ENCODE peak calls at places on chromosomes 4 and X, in ten cellular contexts. T is HepG2, N is A549, J is OCI-LY7, V is body of pancreas, Q is A673, C is spleen, X is gastrocnemius medialis, R is adrenal gland, I is SK-N-SH. O is an unnamed sample.

GRCh38 chr4:25843340-25844097 is 19.3 kb downstream of the SEL1L3 start:
- DNase-seq in C (peak), T (no peak), V (no peak), J (no peak), X (no peak), I (no peak), Q (no peak), N (no peak), R (no peak), O (no peak)

GRCh38 chr4:117941611-117942010 is 92.7 kb upstream of the NDST3 start:
- DNase-seq in V (no peak), J (no peak), T (no peak), N (no peak), C (no peak), Q (peak), R (no peak), X (no peak), I (no peak), O (peak)

GRCh38 chr4:70979445-70980008 is 13.9 kb upstream of the DCK start:
- DNase-seq in X (no peak), Q (no peak), I (no peak), J (peak), T (no peak), N (no peak), V (no peak), C (no peak), R (no peak), O (no peak)

GRCh38 chr4:119098306-119098705 is 37.3 kb upstream of the MYOZ2 start:
- DNase-seq in I (no peak), V (no peak), X (no peak), T (no peak), N (no peak), C (no peak), J (no peak), Q (no peak), R (no peak), O (no peak)

GRCh38 chr4:134762053-134762452 is 560.5 kb upstream of the PABPC4L start:
- DNase-seq in R (no peak), V (no peak), C (no peak), T (peak), I (peak), J (peak), X (no peak), Q (peak), N (no peak), O (no peak)

GRCh38 chr4:174553828-174554227 is 31.5 kb upstream of the HPGD start:
- DNase-seq in I (no peak), Q (peak), V (no peak), C (no peak), N (no peak), R (no peak), J (no peak), T (no peak), X (no peak), O (no peak)

GRCh38 chrX:16807548-16807947 is 21.3 kb downstream of the TXLNG start:
- DNase-seq in T (no peak), Q (no peak), N (no peak), R (no peak), C (no peak), V (no peak), J (no peak), X (no peak), I (peak), O (no peak)

GRCh38 chr4:176333076-176333475 is 13.3 kb downstream of the SPCS3 start:
- DNase-seq in X (no peak), V (no peak), R (no peak), T (no peak), N (no peak), Q (no peak), J (no peak), I (no peak), C (no peak), O (no peak)

GRCh38 chr4:20456416-20456815 is 204.7 kb downstream of the SLIT2 start:
- DNase-seq in J (no peak), T (no peak), R (no peak), Q (peak), V (no peak), C (no peak), N (no peak), I (no peak), X (no peak), O (no peak)

GRCh38 chr4:52976523-52977230 is 114.6 kb downstream of the RASL11B start:
- DNase-seq in I (no peak), V (no peak), T (no peak), X (no peak), R (no peak), Q (no peak), C (no peak), J (no peak), N (no peak), O (no peak)

GRCh38 chrX:78237127-78237526 is 90.3 kb downstream of the CYSLTR1 start:
- DNase-seq in X (no peak), R (peak), Q (no peak), C (no peak), I (no peak), N (no peak), J (no peak), T (no peak), V (no peak), O (no peak)

GRCh38 chr4:135065366-135065765 is 863.8 kb upstream of the PABPC4L start:
- DNase-seq in J (no peak), N (no peak), V (no peak), Q (no peak), R (no peak), I (no peak), X (no peak), C (no peak), T (no peak), O (no peak)

GRCh38 chrX:41148553-41148952 is 63.3 kb downstream of the USP9X start:
- DNase-seq in Q (peak), I (no peak), V (no peak), R (no peak), J (no peak), N (peak), T (no peak), C (no peak), X (no peak), O (no peak)

GRCh38 chr4:31458813-31459212 is 738.6 kb downstream of the PCDH7 start:
- DNase-seq in Q (no peak), X (no peak), C (no peak), N (no peak), T (no peak), R (no peak), J (no peak), I (no peak), V (no peak), O (no peak)

GRCh38 chr4:168856312-168856711 is 153.7 kb downstream of the CBR4 start:
- DNase-seq in C (no peak), V (no peak), J (no peak), X (no peak), T (no peak), Q (no peak), R (no peak), I (no peak), N (no peak), O (no peak)

GRCh38 chr4:26941951-26942350 is 81.3 kb downstream of the STIM2 start:
- DNase-seq in C (no peak), Q (no peak), V (no peak), X (no peak), J (no peak), T (no peak), N (no peak), I (no peak), R (no peak), O (no peak)

GRCh38 chr4:85147481-85148076 is 181.1 kb upstream of the WDFY3 start:
- DNase-seq in Q (peak), C (peak), X (peak), I (peak), T (peak), N (peak), J (peak), R (peak), V (peak), O (peak)

GRCh38 chr4:142452132-142452855 is 393.8 kb downstream of the INPP4B start:
- DNase-seq in Q (no peak), J (no peak), X (no peak), I (no peak), N (no peak), V (no peak), C (no peak), R (no peak), T (no peak), O (no peak)

GRCh38 chr4:39029752-39030694 is 2.2 kb downstream of the TMEM156 start:
- DNase-seq in V (no peak), T (no peak), J (peak), N (no peak), C (no peak), X (no peak), R (no peak), I (no peak), Q (no peak), O (no peak)

GRCh38 chr4:19151684-19152083 is 1100.0 kb upstream of the SLIT2 start:
- DNase-seq in I (no peak), X (no peak), J (no peak), T (no peak), V (no peak), R (no peak), C (no peak), N (no peak), Q (no peak), O (no peak)

GRCh38 chr4:47747846-47748494 is 89.9 kb downstream of the CORIN start:
- DNase-seq in R (no peak), T (no peak), N (no peak), Q (no peak), X (no peak), C (no peak), V (no peak), J (no peak), I (no peak), O (no peak)

GRCh38 chrX:134373736-134374135 is 86.2 kb upstream of the HPRT1 start:
- DNase-seq in J (no peak), C (no peak), Q (peak), T (no peak), V (no peak), N (no peak), I (no peak), R (no peak), X (no peak), O (no peak)

GRCh38 chr4:126794363-126794762 is 838.4 kb upstream of the INTU start:
- DNase-seq in X (no peak), T (no peak), J (no peak), R (no peak), C (no peak), V (no peak), I (no peak), N (no peak), Q (no peak), O (no peak)

GRCh38 chr4:7802093-7802726 is 137.5 kb downstream of the AFAP1 start:
- DNase-seq in X (peak), T (peak), J (peak), R (peak), V (peak), Q (peak), I (peak), C (peak), N (peak), O (peak)

GRCh38 chrX:105315301-105315700 is 94.8 kb upstream of the TEX13A start:
- DNase-seq in Q (no peak), N (no peak), T (no peak), X (no peak), C (no peak), V (no peak), J (no peak), I (no peak), R (no peak), O (no peak)

GRCh38 chr4:40948017-40948416 is 198.3 kb downstream of the NSUN7 start:
- DNase-seq in R (no peak), C (no peak), T (no peak), V (no peak), J (no peak), N (no peak), I (no peak), X (no peak), Q (no peak), O (no peak)

GRCh38 chr4:76753814-76754213 is 144.1 kb downstream of the SOWAHB start:
- DNase-seq in T (no peak), R (no peak), X (no peak), I (no peak), J (no peak), V (no peak), Q (peak), N (no peak), C (no peak), O (no peak)

GRCh38 chrX:121308276-121308805 is 260.9 kb downstream of the GLUD2 start:
- DNase-seq in Q (peak), N (peak), R (peak), C (no peak), I (peak), X (no peak), J (peak), V (peak), T (peak), O (peak)

GRCh38 chr4:136748777-136749176 is 783.5 kb downstream of the PCDH18 start:
- DNase-seq in N (no peak), I (no peak), R (no peak), C (no peak), T (no peak), J (no peak), V (no peak), X (no peak), Q (no peak), O (no peak)

GRCh38 chr4:55127521-55127920 is 2.1 kb upstream of the KDR start:
- DNase-seq in X (no peak), N (no peak), C (no peak), I (no peak), V (no peak), Q (no peak), J (no peak), T (no peak), R (no peak), O (no peak)

GRCh38 chr4:55138367-55138766 is 13.0 kb upstream of the KDR start:
- DNase-seq in V (no peak), N (no peak), Q (no peak), J (no peak), R (no peak), T (no peak), X (no peak), C (no peak), I (no peak), O (no peak)

GRCh38 chr4:55136634-55137033 is 11.2 kb upstream of the KDR start:
- DNase-seq in J (no peak), T (no peak), C (no peak), X (no peak), R (no peak), Q (no peak), V (no peak), I (no peak), N (no peak), O (no peak)

GRCh38 chr4:55127053-55127452 is 1.7 kb upstream of the KDR start:
- DNase-seq in C (no peak), N (no peak), J (no peak), X (no peak), I (no peak), V (no peak), Q (no peak), T (no peak), R (no peak), O (no peak)

DNA sequence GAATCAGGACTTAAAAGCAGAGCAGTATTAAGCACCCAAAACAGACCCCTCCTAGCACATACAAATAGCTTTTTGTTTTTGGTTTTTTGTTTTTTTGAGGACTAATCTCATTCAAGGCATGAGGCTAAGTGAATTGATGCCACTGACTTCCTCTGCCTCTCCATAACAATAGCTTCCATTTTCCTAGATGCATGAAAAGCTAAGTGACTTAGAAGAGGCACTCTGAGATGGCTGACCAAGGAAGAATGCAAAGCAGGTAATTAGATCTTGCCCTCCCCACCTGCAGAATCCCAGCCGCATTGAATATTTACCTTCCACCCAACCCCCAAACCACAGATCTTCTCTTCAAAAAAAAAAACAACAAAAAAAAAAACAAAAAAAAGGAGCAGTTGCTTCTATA is 7.4 kb upstream of the KDR start:
- DNase-seq in I (no peak), V (no peak), Q (no peak), J (no peak), X (no peak), C (no peak), N (no peak), T (no peak), R (no peak), O (no peak)
- H3K27ac ChIP-seq in I (no peak), V (no peak), Q (no peak), J (no peak), X (no peak), C (no peak), N (no peak), T (no peak), R (no peak), O (no peak)

DNA sequence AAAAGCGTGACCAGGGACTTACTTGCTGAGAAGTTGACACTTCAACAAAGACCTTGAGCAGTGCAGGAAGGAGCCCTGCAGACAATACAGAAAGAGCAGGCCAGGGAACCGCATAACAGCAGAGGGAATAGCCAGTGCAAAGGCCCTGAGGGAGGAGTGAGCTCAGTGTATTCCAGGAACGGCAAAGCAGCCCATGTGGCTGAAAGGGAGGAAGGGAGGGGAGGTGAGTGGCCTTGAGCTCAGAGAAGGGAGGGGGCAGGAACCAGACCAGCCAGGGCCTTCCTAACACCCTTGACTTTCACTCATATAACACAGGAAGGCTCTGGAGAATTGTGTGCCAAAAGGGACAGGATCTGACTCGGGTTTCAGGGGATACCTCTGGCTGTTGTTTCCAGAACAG is 112.2 kb downstream of the BCOR start:
- DNase-seq in Q (no peak), C (no peak), R (no peak), T (peak), X (no peak), V (no peak), J (no peak), N (no peak), I (no peak), O (no peak)
- TF ChIP-seq CTCF in Q (no peak), C (no peak), R (no peak), T (no peak), X (no peak), V (no peak), J (no peak), N (no peak), I (no peak), O (no peak)

DNA sequence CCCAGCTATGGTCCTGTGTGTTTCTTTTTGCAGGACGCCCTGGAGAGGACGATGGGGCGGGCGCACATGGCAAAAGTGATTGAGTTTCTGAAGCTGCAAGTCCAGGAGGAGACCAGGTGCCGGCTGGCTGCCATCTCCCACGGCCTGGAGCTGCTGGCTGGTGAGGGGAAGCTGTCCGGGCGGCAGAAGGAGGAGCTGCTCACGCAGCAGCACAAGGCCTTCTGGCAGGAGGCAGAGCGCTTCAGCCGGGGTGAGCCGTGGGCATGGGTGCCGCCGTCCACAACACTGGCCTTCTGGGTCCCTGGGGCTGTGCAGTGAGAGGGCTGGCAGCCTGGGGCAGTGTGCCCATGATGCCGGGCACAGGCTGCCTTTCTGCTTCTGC is 41.8 kb downstream of the EVC start:
- DNase-seq in R (no peak), J (no peak), X (no peak), I (no peak), N (no peak), V (peak), Q (no peak), C (no peak), T (no peak), O (no peak)
- H3K4me3 ChIP-seq in R (no peak), J (no peak), X (no peak), I (no peak), N (no peak), V (no peak), Q (no peak), C (no peak), T (no peak), O (no peak)

GRCh38 chr4:180925800-180926199 is 1317.4 kb upstream of the TENM3 start:
- DNase-seq in J (no peak), C (no peak), R (no peak), I (no peak), N (no peak), T (no peak), V (no peak), X (no peak), Q (no peak), O (no peak)
- H3K27ac ChIP-seq in J (no peak), C (no peak), R (no peak), I (no peak), N (no peak), T (no peak), V (no peak), X (no peak), Q (no peak), O (no peak)

GRCh38 chr4:152471251-152471792 is 64.6 kb downstream of the FBXW7 start:
- DNase-seq in N (no peak), R (no peak), C (no peak), X (no peak), J (no peak), V (no peak), T (no peak), Q (no peak), I (no peak), O (no peak)
- TF ChIP-seq CTCF in N (no peak), R (no peak), C (no peak), X (no peak), J (no peak), V (no peak), T (no peak), Q (no peak), I (no peak), O (no peak)

O was measured in dorsolateral prefrontal cortex.